ENCODE peak calls at places on chromosome 3, in five cellular contexts. I is spleen, B is HCT116, U is esophagus squamous epithelium, X is uterus. P is an unnamed sample.
A peak's percentile ranks its signal among the peaks of the same experiment; 100 is the strongest.

GRCh38 chr3:188269040-188269439 is 115.1 kb downstream of the LPP start:
- DNase-seq in I (no peak), B (no peak), U (no peak), X (no peak), P (no peak)

GRCh38 chr3:40971191-40972168 is 227.8 kb upstream of the CTNNB1 start:
- DNase-seq in I (peak; percentile 79), B (peak; percentile 42), U (no peak), X (peak; percentile 92), P (peak; percentile 60)

GRCh38 chr3:107943860-107944543 is 146.8 kb downstream of the CD47 start:
- DNase-seq in I (no peak), B (no peak), U (no peak), X (no peak), P (no peak)

GRCh38 chr3:50648297-50648696 is 26.4 kb upstream of the DOCK3 start:
- DNase-seq in I (no peak), B (no peak), U (no peak), X (no peak), P (no peak)

GRCh38 chr3:98780343-98780742 is 17.2 kb downstream of the ST3GAL6 start:
- DNase-seq in I (no peak), B (no peak), U (no peak), X (no peak), P (no peak)

GRCh38 chr3:183430325-183430957 is 2.0 kb upstream of the MCF2L2 start:
- DNase-seq in I (no peak), B (no peak), U (no peak), X (no peak), P (no peak)

GRCh38 chr3:62252614-62253147 is 120.7 kb downstream of the FEZF2 start:
- DNase-seq in I (no peak), B (no peak), U (no peak), X (no peak), P (no peak)

GRCh38 chr3:37114251-37115145 is 59.9 kb downstream of the LRRFIP2 start:
- DNase-seq in I (no peak), B (no peak), U (no peak), X (no peak), P (no peak)

GRCh38 chr3:194123735-194124134 is 12.2 kb upstream of the HES1 start:
- DNase-seq in I (no peak), B (no peak), U (no peak), X (no peak), P (no peak)

GRCh38 chr3:56795097-56795806 is 6.5 kb downstream of the ARHGEF3 start:
- DNase-seq in I (no peak), B (no peak), U (no peak), X (no peak), P (no peak)

GRCh38 chr3:62355703-62356102 is 17.6 kb downstream of the FEZF2 start:
- DNase-seq in I (no peak), B (no peak), U (no peak), X (no peak), P (no peak)

GRCh38 chr3:182058488-182058887 is 346.8 kb downstream of the SOX2 start:
- DNase-seq in I (no peak), B (no peak), U (no peak), X (no peak), P (no peak)

GRCh38 chr3:85939026-85939616 is 980.3 kb downstream of the CADM2 start:
- DNase-seq in I (no peak), B (no peak), U (no peak), X (no peak), P (no peak)

GRCh38 chr3:49025005-49025792 is 3.3 kb downstream of the NDUFAF3 start:
- DNase-seq in I (no peak), B (no peak), U (no peak), X (no peak), P (no peak)

GRCh38 chr3:184377882-184378445 is at the start of gene THPO:
- DNase-seq in I (no peak), B (no peak), U (no peak), X (no peak), P (peak; percentile 95)

GRCh38 chr3:184441202-184441900 is 61.5 kb downstream of the CHRD start:
- DNase-seq in I (no peak), B (no peak), U (no peak), X (no peak), P (no peak)

GRCh38 chr3:32856355-32856889 is 38.6 kb downstream of the TRIM71 start:
- DNase-seq in I (no peak), B (no peak), U (no peak), X (no peak), P (no peak)

GRCh38 chr3:39150803-39151631 is 2.4 kb downstream of the CSRNP1 start:
- DNase-seq in I (no peak), B (no peak), U (no peak), X (peak; percentile 97), P (peak; percentile 74)
- H3K4me3 ChIP-seq in I (peak overlapping the region; percentile 77), B (peak overlapping the region; percentile 60), U (peak overlapping the region; percentile 99), X (peak overlapping the region; percentile 61), P (peak overlapping the region; percentile 70)

GRCh38 chr3:10169000-10169496 is 4.3 kb downstream of the IRAK2 start:
- DNase-seq in I (no peak), B (no peak), U (no peak), X (no peak), P (no peak)
- TF ChIP-seq CTCF in I (no peak), B (peak; percentile 9), U (no peak), X (no peak), P (peak; percentile 16)

DNA sequence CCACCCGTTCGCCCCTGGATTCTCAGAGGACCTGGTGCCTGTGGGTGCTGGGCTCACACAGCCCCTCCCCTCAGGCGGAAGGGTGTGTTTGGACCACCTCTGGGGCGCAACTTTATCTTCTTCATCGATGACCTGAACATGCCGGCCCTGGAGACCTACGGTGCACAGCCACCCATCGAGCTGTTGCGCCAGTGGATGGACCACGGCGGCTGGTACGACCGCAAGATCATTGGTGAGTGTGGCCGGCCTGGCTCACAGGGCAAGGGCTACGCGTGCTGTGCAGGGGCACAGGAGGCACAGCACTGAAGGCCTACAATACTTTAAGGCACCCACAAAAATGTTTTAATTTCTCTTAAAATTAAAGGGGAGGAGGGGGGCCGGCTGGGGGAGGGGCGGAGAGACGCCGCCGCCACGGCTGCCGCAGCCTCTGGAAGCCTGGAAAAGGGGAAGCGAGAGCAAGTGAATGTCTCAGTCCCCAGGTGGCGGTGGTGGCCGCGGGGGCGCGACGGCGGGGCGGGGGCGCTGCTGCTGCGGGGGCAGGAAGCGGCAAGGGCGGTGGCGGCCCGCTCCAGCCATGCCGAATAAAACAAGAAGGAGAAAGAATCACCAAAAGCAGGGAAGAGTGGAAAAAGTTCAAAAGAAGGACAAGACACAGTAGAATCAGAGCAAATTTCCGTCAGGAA is 56.8 kb downstream of the DNAH1 start:
- DNase-seq in I (peak; percentile 89), B (no peak), U (no peak), X (no peak), P (no peak)
- TF ChIP-seq POLR2A in I (no peak), B (no peak), U (no peak), X (no peak), P (no peak)

GRCh38 chr3:17747184-17747889 is 4.9 kb upstream of the TBC1D5 start:
- DNase-seq in I (no peak), B (no peak), U (no peak), X (no peak), P (no peak)
- H3K4me3 ChIP-seq in I (no peak overlapping the region), B (no peak overlapping the region), U (no peak overlapping the region), X (no peak overlapping the region), P (no peak overlapping the region)

DNA sequence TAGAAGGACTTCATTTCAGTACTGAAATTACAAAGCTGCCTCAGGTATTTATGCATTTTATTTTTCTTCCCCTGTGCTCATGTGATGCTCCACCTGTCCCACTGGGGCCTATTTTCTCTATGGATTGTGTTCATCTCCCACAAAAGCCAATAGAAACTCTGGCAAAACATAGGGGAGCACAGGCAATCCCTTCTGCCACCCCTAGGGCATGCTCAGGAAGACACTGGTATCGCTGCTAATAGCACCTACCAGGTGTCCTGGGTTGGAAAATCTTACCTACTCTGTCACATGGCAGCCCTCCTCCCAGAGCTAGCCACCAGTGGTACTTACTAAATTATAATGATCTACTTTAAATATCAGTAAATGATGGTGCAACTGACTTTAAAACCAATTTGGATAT is 427.4 kb downstream of the FGF12 start:
- DNase-seq in I (no peak), B (no peak), U (no peak), X (no peak), P (no peak)
- TF ChIP-seq CTCF in I (no peak), B (no peak), U (no peak), X (no peak), P (no peak)

DNA sequence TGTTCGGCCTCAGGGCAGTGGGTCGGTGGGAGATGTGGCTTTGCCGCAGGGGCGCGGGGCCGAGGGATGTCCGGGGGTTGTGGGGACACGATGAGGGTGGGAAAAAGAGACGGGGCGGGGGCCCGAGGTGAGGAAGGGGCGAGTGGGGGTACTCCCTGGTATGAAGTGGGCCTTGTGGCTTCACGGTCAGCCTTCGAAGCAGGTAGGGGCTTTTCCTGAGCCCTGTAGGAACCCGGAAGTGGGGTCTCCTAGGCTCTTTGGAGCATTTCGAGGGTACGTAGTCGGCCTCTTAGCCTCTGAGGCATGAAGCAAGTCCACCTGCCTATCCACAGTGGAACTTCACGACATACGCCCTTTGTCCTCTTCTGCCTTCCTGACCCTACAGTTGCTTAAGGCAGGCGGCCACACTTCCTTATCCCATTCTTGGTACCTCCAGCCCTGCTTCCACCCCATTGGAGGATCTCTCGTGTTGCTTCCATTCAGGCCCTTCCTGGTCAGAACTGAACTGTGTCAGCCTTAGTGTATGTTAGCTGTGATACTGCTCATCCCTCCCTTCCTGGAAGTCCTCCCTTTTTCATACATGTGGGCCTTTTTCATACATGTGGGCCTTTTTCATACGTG is 389 bp downstream of the ARPC4 start:
- DNase-seq in I (no peak), B (no peak), U (no peak), X (no peak), P (no peak)
- TF ChIP-seq POLR2A in I (no peak), B (no peak), U (no peak), X (no peak), P (no peak)

DNA sequence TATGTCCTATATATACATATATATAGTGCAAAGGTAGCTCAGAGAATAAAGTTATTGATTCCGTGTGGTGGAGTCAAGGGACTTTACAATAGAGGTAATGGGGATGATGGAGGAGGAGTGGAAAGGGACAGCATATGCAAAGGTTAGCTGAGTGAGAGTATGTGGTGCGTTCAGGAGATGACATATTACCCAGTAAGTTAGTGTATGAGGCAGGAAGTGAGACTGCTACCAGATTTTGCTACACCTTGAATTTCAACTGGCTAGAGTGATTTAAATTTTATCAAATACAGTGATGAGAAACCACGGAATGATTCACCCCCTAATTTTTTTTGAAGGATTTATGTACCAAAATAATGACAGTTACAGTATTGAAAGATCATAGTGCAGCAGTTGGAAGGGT is 2.8 kb downstream of the ACTL6A start:
- DNase-seq in I (no peak), B (no peak), U (no peak), X (no peak), P (no peak)
- H3K4me3 ChIP-seq in I (no peak overlapping the region), B (no peak overlapping the region), U (no peak overlapping the region), X (no peak overlapping the region), P (no peak overlapping the region)

DNA sequence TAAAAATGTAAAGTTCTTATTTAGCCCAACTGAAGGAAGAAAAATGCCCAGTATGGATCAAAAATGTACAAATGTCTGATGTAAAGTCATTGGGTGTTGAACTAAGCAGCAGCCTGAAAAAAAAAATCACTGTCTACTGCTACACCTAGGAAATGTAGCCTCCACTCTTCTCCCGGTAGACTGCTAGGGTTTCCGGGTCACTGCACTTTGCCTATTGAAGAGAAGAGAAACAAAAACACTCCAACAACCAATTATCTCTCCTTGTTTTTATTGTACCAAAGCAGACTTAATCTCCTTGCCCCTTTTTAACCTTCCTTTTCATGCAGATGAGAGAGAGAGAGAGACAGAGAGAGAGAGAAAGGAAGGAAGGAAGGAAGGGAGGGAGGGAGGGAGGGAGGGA is 140.2 kb upstream of the SETMAR start:
- DNase-seq in I (no peak), B (no peak), U (no peak), X (no peak), P (no peak)
- TF ChIP-seq CTCF in I (no peak), B (no peak), U (no peak), X (no peak), P (no peak)